ENCODE peak calls at places on chromosomes 13 and 19, in six cellular contexts. R, S, B, V, P and K are unnamed samples.

GRCh38 chr19:45032421-45032820 is 6.4 kb upstream of the CLASRP start:
- DNase-seq in B (no peak), S (no peak), P (no peak), R (no peak), V (no peak), K (no peak)

GRCh38 chr13:44303681-44304432 is 69.8 kb upstream of the SERP2 start:
- DNase-seq in V (peak), R (no peak), B (no peak), P (no peak), S (peak), K (no peak)

GRCh38 chr13:72514141-72514540 is 213.3 kb downstream of the MZT1 start:
- DNase-seq in R (no peak), P (no peak), B (peak), S (no peak), V (no peak), K (no peak)

GRCh38 chr19:51194527-51195315 is 30.2 kb upstream of the CD33 start:
- DNase-seq in B (no peak), S (no peak), P (no peak), V (no peak), R (no peak), K (no peak)

GRCh38 chr19:33394006-33394722 is 20.7 kb downstream of the CEBPG start:
- DNase-seq in R (peak), S (no peak), B (peak), P (peak), V (no peak), K (no peak)

GRCh38 chr13:41054919-41055619 is 6.2 kb upstream of the WBP4 start:
- DNase-seq in B (no peak), V (no peak), R (peak), P (no peak), S (no peak), K (no peak)

GRCh38 chr13:45108716-45109706 is 11.3 kb upstream of the GTF2F2 start:
- DNase-seq in V (no peak), B (no peak), S (peak), P (no peak), R (peak), K (peak)

GRCh38 chr13:55948175-55948574 is 1192.5 kb upstream of the PRR20A start:
- DNase-seq in B (no peak), P (no peak), V (no peak), R (no peak), S (no peak), K (no peak)

GRCh38 chr13:38350114-38350617 is 515 bp downstream of the UFM1 start:
- DNase-seq in V (peak), B (peak), S (peak), R (peak), P (peak), K (peak)

GRCh38 chr13:57353831-57354230 is 186.8 kb downstream of the PRR20E start:
- DNase-seq in S (no peak), B (no peak), V (no peak), P (no peak), R (no peak), K (no peak)

GRCh38 chr13:84118845-84119409 is 236.7 kb upstream of the SLITRK1 start:
- DNase-seq in B (peak), R (no peak), P (no peak), V (no peak), S (no peak), K (no peak)

GRCh38 chr19:18438331-18439024 is 545 bp upstream of the ISYNA1 start:
- DNase-seq in P (no peak), B (peak), V (peak), R (peak), S (no peak), K (no peak)

GRCh38 chr19:5967571-5967970 is 10.4 kb downstream of the RANBP3 start:
- DNase-seq in V (no peak), P (no peak), S (no peak), B (no peak), R (no peak), K (no peak)

GRCh38 chr19:12779162-12779993 is 4.0 kb upstream of the HOOK2 start:
- DNase-seq in R (peak), P (peak), V (peak), B (peak), S (peak), K (peak)
- TF ChIP-seq CTCF in R (no peak), P (peak), V (no peak), B (no peak), S (no peak), K (no peak)

DNA sequence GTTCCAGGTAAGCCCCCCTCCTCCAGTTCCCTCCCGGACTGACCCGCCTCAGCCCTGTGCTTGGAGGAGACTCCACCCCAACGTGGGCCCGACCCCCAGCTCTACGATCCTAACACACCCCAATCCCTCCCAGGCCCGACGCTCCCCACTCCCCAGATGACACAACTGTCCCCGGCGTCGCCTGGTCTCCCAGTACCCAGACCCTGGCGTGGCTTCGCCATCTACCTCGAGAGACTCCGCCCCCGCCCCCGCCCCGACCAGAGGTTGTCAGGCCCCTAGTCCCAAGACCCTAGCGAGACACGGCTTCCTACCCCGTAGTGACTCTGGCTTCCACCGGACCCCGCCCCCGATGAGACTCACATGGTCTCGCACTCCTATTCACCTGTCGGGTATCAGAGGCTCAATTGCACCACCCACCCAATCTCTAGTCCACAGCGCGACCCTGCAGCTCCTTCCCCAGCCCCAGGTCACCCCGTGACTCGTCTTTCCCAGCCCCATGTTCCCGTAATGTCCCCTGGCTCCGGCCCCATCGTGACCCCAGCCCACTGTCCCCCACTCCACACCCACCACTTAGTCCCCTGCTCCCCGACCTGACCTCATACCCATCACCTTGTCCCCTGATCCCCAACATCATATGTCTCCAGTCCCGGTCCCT is 2.9 kb downstream of the CD37 start:
- DNase-seq in B (no peak), S (no peak), V (no peak), P (no peak), R (no peak), K (no peak)
- H3K4me3 ChIP-seq in B (no peak), S (no peak), V (peak), P (peak), R (no peak), K (no peak)

DNA sequence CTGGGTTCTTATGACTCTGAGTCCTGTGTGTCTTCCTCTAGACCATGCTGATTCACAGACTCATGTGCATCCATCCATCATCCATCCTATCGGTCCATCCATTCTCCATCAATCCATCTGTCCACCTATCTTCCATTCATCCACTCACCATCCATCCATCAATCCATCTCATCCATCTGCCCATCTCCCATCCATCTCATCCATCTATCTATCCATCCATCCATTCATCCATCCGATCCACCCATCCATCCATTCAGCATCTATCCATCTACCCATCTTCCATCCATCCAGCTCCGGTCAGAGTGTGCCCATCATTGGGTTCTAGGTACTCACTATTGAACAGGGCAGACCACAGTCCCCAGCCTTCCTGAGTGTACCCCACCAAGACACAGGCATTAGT is 75.6 kb downstream of the SLC7A1 start:
- DNase-seq in S (no peak), P (no peak), V (no peak), R (no peak), B (no peak), K (no peak)
- TF ChIP-seq CTCF in S (no peak), P (no peak), V (no peak), R (no peak), B (no peak), K (no peak)

GRCh38 chr19:27718262-27718661 is 1494.7 kb downstream of the UQCRFS1 start:
- DNase-seq in B (no peak), V (no peak), P (no peak), S (no peak), R (no peak), K (no peak)

GRCh38 chr19:27717825-27718224 is 1495.1 kb downstream of the UQCRFS1 start:
- DNase-seq in V (no peak), B (no peak), S (no peak), R (no peak), P (no peak), K (no peak)

GRCh38 chr19:27719034-27719433 is 1493.9 kb downstream of the UQCRFS1 start:
- DNase-seq in P (no peak), S (no peak), V (no peak), B (no peak), R (no peak), K (no peak)

GRCh38 chr19:27720155-27720554 is 1492.8 kb downstream of the UQCRFS1 start:
- DNase-seq in S (no peak), P (no peak), R (no peak), B (no peak), V (no peak), K (no peak)

DNA sequence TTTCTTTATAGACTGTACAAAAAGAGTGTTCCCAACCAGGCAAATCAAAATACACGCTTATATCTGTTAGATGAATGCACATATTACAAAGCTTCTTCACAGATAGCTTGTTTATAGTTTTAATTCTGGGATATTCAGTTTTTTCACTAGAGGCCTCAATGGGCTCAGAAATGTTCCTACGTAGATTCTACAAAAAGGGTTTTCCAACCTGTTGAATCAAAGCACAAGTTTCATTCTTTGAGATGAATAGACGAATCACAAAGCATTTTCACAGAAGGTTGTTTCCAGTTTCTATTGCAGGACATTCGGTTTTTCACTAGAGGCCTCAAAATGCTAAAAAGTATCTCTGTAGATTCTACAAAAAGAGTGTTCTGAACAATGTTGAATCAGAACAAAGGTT is 1490.3 kb downstream of the UQCRFS1 start:
- DNase-seq in R (no peak), B (no peak), P (no peak), S (no peak), V (no peak), K (no peak)
- H3K4me3 ChIP-seq in R (no peak), B (no peak), P (no peak), S (no peak), V (no peak), K (no peak)

GRCh38 chr13:78431328-78431727 is 172.0 kb downstream of the POU4F1 start:
- DNase-seq in S (no peak), V (no peak), P (no peak), R (no peak), B (no peak), K (no peak)

GRCh38 chr13:78430811-78431210 is 172.5 kb downstream of the POU4F1 start:
- DNase-seq in P (no peak), S (no peak), V (no peak), B (no peak), R (no peak), K (no peak)

GRCh38 chr13:78437781-78438180 is 165.6 kb downstream of the POU4F1 start:
- DNase-seq in R (no peak), V (no peak), S (no peak), P (no peak), B (no peak), K (no peak)

DNA sequence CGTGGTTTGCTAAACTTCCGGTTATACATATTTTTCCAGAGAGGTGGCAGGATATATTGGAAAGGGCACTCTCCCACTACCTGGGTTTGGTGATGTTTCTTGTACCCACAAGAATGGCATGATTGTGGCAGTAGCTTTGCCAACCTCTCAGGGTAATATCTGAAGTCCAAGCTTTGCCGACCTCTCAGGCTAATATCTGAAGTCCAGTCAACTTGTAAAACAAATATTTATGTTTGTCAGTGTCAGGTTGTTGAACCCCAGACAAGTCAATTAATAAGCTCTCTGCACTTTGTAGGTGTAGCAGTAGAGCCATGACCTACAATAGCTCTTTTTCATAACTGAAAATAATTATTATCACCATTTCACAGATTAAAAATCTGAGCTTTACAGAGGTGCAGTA is 167.0 kb downstream of the POU4F1 start:
- DNase-seq in R (no peak), S (no peak), V (no peak), P (no peak), B (no peak), K (no peak)
- TF ChIP-seq CTCF in R (no peak), S (no peak), V (no peak), P (no peak), B (no peak), K (no peak)

DNA sequence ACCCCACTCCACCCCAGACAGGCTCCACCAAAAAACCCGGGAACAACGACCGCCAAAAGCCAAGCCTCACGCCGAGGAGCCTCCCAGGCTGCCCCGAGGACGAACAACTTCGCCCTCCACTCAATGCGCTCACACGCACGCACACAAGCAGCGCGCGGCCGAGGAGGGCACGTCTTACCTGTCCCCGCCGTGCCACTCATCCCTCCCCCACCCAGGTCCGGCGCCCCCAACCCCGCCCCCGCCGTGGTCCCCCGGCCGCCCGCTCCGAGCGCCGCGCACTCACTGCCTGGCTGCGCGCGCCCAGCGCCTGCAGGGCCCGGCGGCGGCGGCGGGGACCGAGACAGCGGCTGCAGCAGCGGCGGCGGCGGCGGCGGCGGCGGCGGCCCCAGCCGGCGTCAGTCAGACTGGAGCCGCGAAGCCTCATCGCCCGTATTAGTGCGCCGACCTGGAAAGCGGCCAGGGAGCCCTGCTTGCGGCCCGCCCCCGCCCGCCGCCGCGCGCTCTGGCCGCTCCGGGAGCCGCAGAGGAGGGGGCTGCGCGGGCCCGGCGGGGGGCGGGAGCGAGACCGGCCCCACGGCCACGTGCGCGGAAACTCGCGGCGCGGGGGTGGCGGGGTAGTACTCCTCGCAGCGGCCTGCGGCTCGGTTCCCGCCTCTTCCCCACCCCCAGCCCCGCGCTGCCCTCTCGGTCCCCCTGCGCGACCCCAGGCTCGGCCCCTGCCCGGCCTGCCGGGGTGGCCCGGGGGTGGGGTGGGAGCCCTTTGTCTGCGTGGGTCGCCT is at the start of gene SMAD9:
- DNase-seq in S (peak), V (peak), B (peak), R (peak), P (peak), K (peak)
- H3K4me3 ChIP-seq in S (peak), V (peak), B (peak), R (peak), P (peak), K (peak)

DNA sequence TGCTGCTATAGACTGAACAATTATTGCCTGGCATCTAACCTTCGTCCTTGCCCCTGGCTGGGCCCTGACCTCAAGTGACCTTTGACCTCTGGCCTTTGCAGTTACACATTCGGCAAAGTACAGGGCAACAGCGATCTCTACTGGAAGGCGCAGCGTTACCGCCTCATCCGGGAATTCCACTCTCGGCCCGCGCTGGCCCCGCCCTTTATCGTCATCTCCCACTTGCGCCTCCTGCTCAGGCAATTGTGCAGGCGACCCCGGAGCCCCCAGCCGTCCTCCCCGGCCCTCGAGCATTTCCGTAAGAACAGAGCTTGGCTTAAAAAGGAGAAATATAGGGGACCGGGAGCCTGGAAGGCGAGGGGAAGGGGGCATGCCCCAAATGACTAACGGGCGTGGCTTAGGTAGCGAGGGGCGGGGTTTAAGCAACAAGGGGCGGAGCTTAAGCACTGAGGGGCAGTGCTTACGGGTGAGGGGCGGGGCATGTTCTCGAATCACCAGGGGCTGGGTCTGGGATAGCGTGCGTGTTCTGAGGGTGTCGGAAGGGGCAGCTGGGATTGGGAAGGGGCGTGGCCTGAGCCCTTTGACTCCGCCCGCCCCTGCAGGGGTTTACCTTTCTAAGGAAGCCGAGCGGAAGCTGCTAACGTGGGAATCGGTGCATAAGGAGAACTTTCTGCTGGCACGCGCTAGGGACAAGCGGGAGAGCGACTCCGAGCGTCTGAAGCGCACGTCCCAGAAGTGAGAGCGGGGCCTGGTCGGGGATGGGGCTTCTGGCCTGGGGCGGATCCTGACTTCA is 52.7 kb downstream of the TRPM4 start:
- DNase-seq in B (no peak), S (no peak), V (peak), R (peak), P (peak), K (no peak)
- TF ChIP-seq CTCF in B (no peak), S (no peak), V (no peak), R (no peak), P (no peak), K (no peak)

GRCh38 chr19:49812452-49812996 is 568 bp downstream of the FUZ start:
- DNase-seq in P (no peak), B (no peak), S (no peak), V (no peak), R (no peak), K (no peak)
- H3K4me3 ChIP-seq in P (peak), B (peak), S (peak), V (peak), R (peak), K (peak)

DNA sequence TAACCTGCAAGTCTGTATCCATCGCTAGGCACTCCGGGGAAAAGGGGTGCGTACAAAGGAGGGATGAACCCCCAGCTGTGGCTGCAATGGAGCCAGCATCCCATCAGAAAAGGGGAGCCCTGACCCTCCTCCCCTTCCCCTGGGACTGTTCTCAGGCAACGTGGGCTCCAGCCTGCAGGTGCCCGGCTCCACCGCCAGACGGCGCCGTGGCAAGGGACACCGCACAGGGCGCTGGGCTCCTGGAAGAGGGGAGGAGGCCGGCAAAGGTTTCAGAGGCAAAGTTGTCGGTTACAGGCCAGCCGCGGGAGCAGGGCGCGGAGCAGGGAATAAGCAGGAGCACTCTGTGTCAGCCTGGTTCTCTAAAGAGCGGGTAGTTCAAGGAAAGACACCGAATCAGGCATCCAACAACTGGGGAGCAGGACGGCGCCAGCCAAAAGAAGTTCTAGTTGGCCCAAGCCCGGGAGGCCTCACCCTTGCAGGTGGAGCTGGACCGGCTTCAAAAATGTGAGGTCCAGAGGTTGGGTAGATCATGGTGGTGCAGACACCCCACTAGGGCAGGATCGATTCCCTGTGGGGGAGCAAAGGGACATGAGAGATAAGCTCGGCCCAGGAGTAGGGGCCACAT is 53.0 kb upstream of the ATP12A start:
- DNase-seq in R (peak), V (no peak), S (peak), P (peak), B (no peak), K (no peak)
- TF ChIP-seq CTCF in R (peak), V (no peak), S (peak), P (peak), B (peak), K (peak)